ENCODE peak calls at places on chromosomes 6 and 20, in four cellular contexts. Y, I, C and U are unnamed samples.

GRCh38 chr20:50690562-50690978 is 772 bp downstream of the RIPOR3 start:
- DNase-seq in Y (no peak), I (no peak), C (no peak), U (no peak)

GRCh38 chr20:41249781-41250281 is 67.7 kb downstream of the ZHX3 start:
- DNase-seq in C (no peak), Y (peak; percentile 20), I (peak; percentile 55), U (peak; percentile 71)

GRCh38 chr6:47631248-47632196 is 66.9 kb upstream of the ADGRF4 start:
- DNase-seq in I (peak; percentile 66), C (peak; percentile 32), Y (peak; percentile 42), U (no peak)

GRCh38 chr6:12490904-12491571 is 200.9 kb downstream of the EDN1 start:
- DNase-seq in I (no peak), Y (no peak), C (no peak), U (no peak)

GRCh38 chr20:57664476-57664875 is 44.2 kb upstream of the ZBP1 start:
- DNase-seq in Y (no peak), I (no peak), C (no peak), U (peak; percentile 11)

GRCh38 chr6:24566020-24566752 is 71.4 kb downstream of the ALDH5A1 start:
- DNase-seq in Y (no peak), C (no peak), I (peak; percentile 30), U (no peak)

GRCh38 chr20:58907481-58908137 is 55.1 kb downstream of the GNAS start:
- DNase-seq in C (peak; percentile 98), I (peak; percentile 50), Y (peak; percentile 51), U (no peak)

GRCh38 chr6:111782887-111783286 is 90.4 kb downstream of the FYN start:
- DNase-seq in Y (no peak), I (no peak), C (no peak), U (no peak)

GRCh38 chr20:5947276-5947675 is 3.1 kb downstream of the TRMT6 start:
- DNase-seq in C (no peak), I (no peak), Y (no peak), U (no peak)

GRCh38 chr6:129671442-129672344 is 38.3 kb downstream of the ARHGAP18 start:
- DNase-seq in Y (peak; percentile 38), C (peak; percentile 89), I (peak; percentile 56), U (no peak)

GRCh38 chr6:43887906-43888683 is 118.1 kb downstream of the VEGFA start:
- DNase-seq in I (no peak), Y (peak; percentile 61), C (no peak), U (no peak)

GRCh38 chr20:23095504-23095903 is 9.4 kb upstream of the CD93 start:
- DNase-seq in C (no peak), Y (no peak), I (no peak), U (no peak)

GRCh38 chr20:210809-211502 is 16.1 kb upstream of the DEFB129 start:
- DNase-seq in C (no peak), Y (no peak), I (no peak), U (no peak)

GRCh38 chr20:36102809-36103596 is 51.5 kb upstream of the EPB41L1 start:
- DNase-seq in Y (no peak), I (no peak), C (no peak), U (no peak)

GRCh38 chr20:23270427-23270911 is 80.1 kb upstream of the NXT1 start:
- DNase-seq in I (peak; percentile 98), Y (no peak), C (no peak), U (no peak)

DNA sequence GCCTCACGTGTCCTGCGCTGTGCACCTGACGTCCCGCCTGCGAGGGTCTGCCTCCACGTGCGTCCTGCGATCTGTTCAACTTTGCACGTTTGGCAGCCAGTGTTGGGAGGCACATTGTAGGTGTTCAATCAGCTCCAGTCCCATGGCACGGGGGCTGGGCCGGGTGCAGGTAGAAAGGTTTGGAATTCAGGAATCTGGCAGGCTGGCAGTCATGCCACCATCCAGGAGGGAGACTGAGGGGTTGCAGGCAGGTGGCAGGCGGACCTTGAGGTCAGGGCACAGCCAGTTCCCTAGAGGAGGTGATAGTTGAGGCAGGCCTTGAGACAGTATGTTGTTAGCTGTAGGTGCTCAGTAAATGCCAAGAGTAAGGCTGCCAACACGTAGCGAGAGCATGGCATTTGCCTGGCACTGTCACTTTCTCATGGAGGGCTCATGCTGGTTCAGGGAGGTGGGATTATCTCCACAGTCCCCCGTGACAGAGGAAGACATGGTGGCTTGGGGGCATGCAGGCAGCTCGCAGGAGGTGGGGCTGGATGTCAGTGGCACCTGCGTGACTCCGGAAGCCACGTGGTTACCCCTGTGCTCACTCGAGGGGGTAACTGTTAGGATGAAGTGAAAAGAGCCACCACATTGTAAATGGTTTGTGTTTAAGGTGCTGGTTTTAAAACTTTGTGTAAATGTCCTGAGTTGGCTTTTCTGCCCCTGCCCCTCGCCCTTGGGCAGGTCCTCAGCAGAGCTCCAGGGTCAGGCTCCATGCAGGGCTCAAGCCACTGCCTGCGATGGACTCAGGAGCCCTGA is 111.8 kb upstream of the FRMD1 start:
- DNase-seq in Y (no peak), I (no peak), C (no peak), U (no peak)
- TF ChIP-seq TCF7 in Y (no peak), I (no peak), C (no peak), U (no peak)

DNA sequence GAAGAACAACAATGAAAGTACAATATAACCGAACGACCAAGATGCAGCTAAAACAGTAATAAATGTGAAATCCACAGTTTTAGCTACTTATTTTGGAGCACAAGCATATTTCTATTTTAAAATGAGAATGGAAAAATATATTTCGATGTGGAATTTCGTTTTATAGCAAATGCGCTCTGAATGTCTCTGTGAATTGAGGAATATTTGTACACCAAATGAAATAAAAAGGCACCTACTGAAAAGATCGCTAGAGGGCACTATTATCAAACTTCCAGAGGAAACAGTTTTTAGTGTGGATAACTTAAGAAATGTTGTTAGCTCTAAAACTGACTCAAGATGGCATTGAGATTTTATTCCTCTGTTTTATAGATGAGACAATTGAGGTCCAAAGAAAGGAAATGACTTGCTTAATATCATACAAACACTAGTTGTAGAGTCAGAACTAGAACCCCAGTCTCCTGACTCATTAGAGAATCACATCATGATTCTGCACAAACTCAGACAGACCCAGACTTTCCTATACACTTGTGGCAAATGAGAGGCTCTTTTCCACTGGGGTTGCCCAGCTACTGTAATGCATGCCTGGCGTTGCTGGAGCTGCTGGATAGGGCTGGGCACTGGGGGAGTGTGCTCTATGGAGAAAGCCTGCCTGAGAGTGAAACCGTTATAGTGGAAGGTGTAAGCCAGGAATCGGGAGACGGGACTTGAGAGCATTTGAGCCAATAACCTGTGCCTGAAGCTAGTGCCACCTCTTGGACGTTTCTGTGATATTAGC is 51.9 kb downstream of the GCLC start:
- DNase-seq in I (peak; percentile 59), C (no peak), Y (peak; percentile 40), U (peak; percentile 11)
- TF ChIP-seq TCF7 in I (no peak), C (no peak), Y (no peak), U (no peak)

DNA sequence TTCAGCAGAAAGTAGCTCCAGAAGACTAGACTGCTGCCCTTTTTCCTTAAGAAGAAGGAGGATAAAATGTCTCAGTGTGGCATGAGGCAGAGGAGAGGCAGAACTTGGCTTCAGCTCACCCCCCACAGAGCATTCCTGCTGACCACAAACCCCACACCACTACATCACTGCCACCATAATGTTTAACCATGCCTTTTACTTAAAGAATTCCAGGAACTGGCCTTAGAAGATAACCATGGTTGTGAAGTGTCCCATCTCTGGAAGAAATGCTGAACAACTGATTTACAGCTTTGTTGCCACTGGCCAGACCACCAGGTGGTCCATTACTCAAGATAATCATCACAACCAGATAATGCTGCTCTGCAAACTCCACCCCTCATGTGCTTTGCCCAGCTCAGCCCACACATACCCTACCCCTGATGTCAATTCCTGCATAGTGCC is 154.1 kb downstream of the CD24 start:
- DNase-seq in C (no peak), Y (peak; percentile 31), I (no peak), U (no peak)
- TF ChIP-seq TCF7 in C (no peak), Y (no peak), I (no peak), U (no peak)

GRCh38 chr20:12383770-12384304 is 466.1 kb downstream of the BTBD3 start:
- DNase-seq in Y (no peak), I (no peak), C (no peak), U (no peak)
- TF ChIP-seq TCF7 in Y (no peak), I (no peak), C (no peak), U (no peak)